ENCODE peak calls at places on chromosome 1, in six cellular contexts. N is progenitor cell of endocrine pancreas, V is RWPE1, P is IMR-90, X is iris pigment epithelial cell, E is left lobe of liver. S is an unnamed sample.

GRCh38 chr1:53548031-53548491 is 88.9 kb downstream of the DMRTB1 start:
- DNase-seq in P (no peak), V (no peak), E (no peak), X (no peak), N (no peak), S (no peak)

GRCh38 chr1:207058878-207059867 is 6.1 kb downstream of the PFKFB2 start:
- DNase-seq in E (no peak), P (no peak), V (no peak), X (no peak), N (no peak), S (no peak)

GRCh38 chr1:160567858-160568682 is 11.2 kb downstream of the CD84 start:
- DNase-seq in X (no peak), E (no peak), P (no peak), N (no peak), V (no peak), S (peak)

GRCh38 chr1:221829327-221830011 is 87.6 kb upstream of the DUSP10 start:
- DNase-seq in N (no peak), E (no peak), P (peak), V (peak), X (peak), S (no peak)

GRCh38 chr1:13540871-13541270 is 27.1 kb upstream of the LRRC38 start:
- DNase-seq in X (no peak), N (no peak), E (no peak), P (no peak), V (no peak), S (no peak)

GRCh38 chr1:5611431-5611830 is 380.8 kb downstream of the NPHP4 start:
- DNase-seq in V (peak), P (no peak), E (no peak), X (no peak), N (no peak), S (no peak)

GRCh38 chr1:152165291-152166077 is 6.5 kb upstream of the RPTN start:
- DNase-seq in N (no peak), P (no peak), V (no peak), E (no peak), X (no peak), S (no peak)

GRCh38 chr1:30660241-30660640 is 63.1 kb downstream of the MATN1 start:
- DNase-seq in X (no peak), E (no peak), P (no peak), V (no peak), N (no peak), S (no peak)

GRCh38 chr1:32937061-32937460 is 27.5 kb downstream of the RNF19B start:
- DNase-seq in X (no peak), N (no peak), P (peak), V (no peak), E (no peak), S (no peak)

GRCh38 chr1:189125694-189126093 is 1352.0 kb downstream of the BRINP3 start:
- DNase-seq in N (no peak), E (no peak), X (no peak), V (no peak), P (no peak), S (no peak)

GRCh38 chr1:225735252-225736149 is 42.1 kb upstream of the SRP9 start:
- DNase-seq in E (peak), P (peak), X (peak), V (peak), N (no peak), S (no peak)

GRCh38 chr1:174940776-174941175 is 59.0 kb upstream of the CACYBP start:
- DNase-seq in E (no peak), V (no peak), P (no peak), X (no peak), N (no peak), S (no peak)

GRCh38 chr1:30418426-30419245 is 304.7 kb downstream of the MATN1 start:
- DNase-seq in V (no peak), E (no peak), X (no peak), N (no peak), P (no peak), S (no peak)